ENCODE peak calls at places on chromosomes 3 and 15, in eight cellular contexts. One of them, this sample, is unnamed.

GRCh38 chr3:111246967-111247760 is 175.5 kb downstream of the NECTIN3 start:
- DNase-seq in cardiac muscle cell: no peak
- DNase-seq in left ventricle myocardium inferior: no peak
- DNase-seq in adrenal gland: no peak
- DNase-seq in fibroblast of lung: peak; percentile 86
- DNase-seq in neuronal stem cell: no peak
- DNase-seq in psoas muscle: no peak
- DNase-seq in naive thymus-derived CD4-positive, alpha-beta T cell: no peak
- DNase-seq in this sample: no peak

GRCh38 chr15:58410353-58410752 is 21.4 kb upstream of the LIPC start:
- DNase-seq in cardiac muscle cell: no peak
- DNase-seq in naive thymus-derived CD4-positive, alpha-beta T cell: peak; percentile 49
- DNase-seq in adrenal gland: no peak
- DNase-seq in psoas muscle: no peak
- DNase-seq in fibroblast of lung: no peak
- DNase-seq in neuronal stem cell: no peak
- DNase-seq in left ventricle myocardium inferior: no peak
- DNase-seq in this sample: no peak

GRCh38 chr15:88986949-88987589 is 73.9 kb upstream of the MFGE8 start:
- DNase-seq in naive thymus-derived CD4-positive, alpha-beta T cell: no peak
- DNase-seq in cardiac muscle cell: no peak
- DNase-seq in adrenal gland: no peak
- DNase-seq in fibroblast of lung: no peak
- DNase-seq in left ventricle myocardium inferior: no peak
- DNase-seq in neuronal stem cell: no peak
- DNase-seq in psoas muscle: no peak
- DNase-seq in this sample: no peak

GRCh38 chr15:43998607-43999006 is 171.8 kb downstream of the WDR76 start:
- DNase-seq in cardiac muscle cell: no peak
- DNase-seq in fibroblast of lung: peak; percentile 78
- DNase-seq in psoas muscle: peak; percentile 20
- DNase-seq in left ventricle myocardium inferior: peak; percentile 42
- DNase-seq in naive thymus-derived CD4-positive, alpha-beta T cell: no peak
- DNase-seq in neuronal stem cell: no peak
- DNase-seq in adrenal gland: no peak
- DNase-seq in this sample: no peak

GRCh38 chr3:129448187-129448895 is 8.3 kb downstream of the IFT122 start:
- DNase-seq in psoas muscle: no peak
- DNase-seq in adrenal gland: no peak
- DNase-seq in naive thymus-derived CD4-positive, alpha-beta T cell: no peak
- DNase-seq in fibroblast of lung: no peak
- DNase-seq in neuronal stem cell: no peak
- DNase-seq in left ventricle myocardium inferior: no peak
- DNase-seq in cardiac muscle cell: no peak
- DNase-seq in this sample: no peak

GRCh38 chr3:143167956-143168355 is 48.4 kb downstream of the CHST2 start:
- DNase-seq in psoas muscle: no peak
- DNase-seq in naive thymus-derived CD4-positive, alpha-beta T cell: no peak
- DNase-seq in neuronal stem cell: no peak
- DNase-seq in left ventricle myocardium inferior: no peak
- DNase-seq in fibroblast of lung: peak; percentile 47
- DNase-seq in adrenal gland: no peak
- DNase-seq in cardiac muscle cell: no peak
- DNase-seq in this sample: no peak

GRCh38 chr3:83065861-83066260 is 1304.4 kb upstream of the GBE1 start:
- DNase-seq in naive thymus-derived CD4-positive, alpha-beta T cell: no peak
- DNase-seq in neuronal stem cell: no peak
- DNase-seq in cardiac muscle cell: no peak
- DNase-seq in left ventricle myocardium inferior: no peak
- DNase-seq in fibroblast of lung: peak; percentile 76
- DNase-seq in adrenal gland: no peak
- DNase-seq in psoas muscle: no peak
- DNase-seq in this sample: no peak

GRCh38 chr3:54902286-54902685 is 25.6 kb downstream of the LRTM1 start:
- DNase-seq in neuronal stem cell: no peak
- DNase-seq in fibroblast of lung: peak; percentile 73
- DNase-seq in psoas muscle: no peak
- DNase-seq in left ventricle myocardium inferior: no peak
- DNase-seq in adrenal gland: peak; percentile 71
- DNase-seq in cardiac muscle cell: no peak
- DNase-seq in naive thymus-derived CD4-positive, alpha-beta T cell: no peak
- DNase-seq in this sample: no peak

GRCh38 chr3:32973982-32974381 is 22.5 kb downstream of the CCR4 start:
- DNase-seq in adrenal gland: no peak
- DNase-seq in left ventricle myocardium inferior: no peak
- DNase-seq in neuronal stem cell: no peak
- DNase-seq in psoas muscle: no peak
- DNase-seq in naive thymus-derived CD4-positive, alpha-beta T cell: no peak
- DNase-seq in cardiac muscle cell: no peak
- DNase-seq in fibroblast of lung: peak; percentile 14
- DNase-seq in this sample: no peak

GRCh38 chr3:23051240-23052140 is 151.6 kb upstream of the UBE2E2 start:
- DNase-seq in naive thymus-derived CD4-positive, alpha-beta T cell: no peak
- DNase-seq in cardiac muscle cell: no peak
- DNase-seq in psoas muscle: no peak
- DNase-seq in neuronal stem cell: no peak
- DNase-seq in left ventricle myocardium inferior: no peak
- DNase-seq in adrenal gland: no peak
- DNase-seq in fibroblast of lung: no peak
- DNase-seq in this sample: no peak

GRCh38 chr3:12392101-12392878 is 92.0 kb upstream of the TSEN2 start:
- DNase-seq in adrenal gland: no peak
- DNase-seq in fibroblast of lung: no peak
- DNase-seq in naive thymus-derived CD4-positive, alpha-beta T cell: no peak
- DNase-seq in cardiac muscle cell: no peak
- DNase-seq in psoas muscle: no peak
- DNase-seq in left ventricle myocardium inferior: no peak
- DNase-seq in neuronal stem cell: no peak
- DNase-seq in this sample: no peak

GRCh38 chr3:162134571-162134970 is 638.0 kb downstream of the OTOL1 start:
- DNase-seq in cardiac muscle cell: no peak
- DNase-seq in fibroblast of lung: peak; percentile 44
- DNase-seq in naive thymus-derived CD4-positive, alpha-beta T cell: no peak
- DNase-seq in neuronal stem cell: no peak
- DNase-seq in left ventricle myocardium inferior: no peak
- DNase-seq in psoas muscle: no peak
- DNase-seq in adrenal gland: no peak
- DNase-seq in this sample: no peak

GRCh38 chr3:135970500-135971116 is 5.1 kb downstream of the PPP2R3A start:
- DNase-seq in neuronal stem cell: no peak
- DNase-seq in naive thymus-derived CD4-positive, alpha-beta T cell: no peak
- DNase-seq in psoas muscle: no peak
- DNase-seq in adrenal gland: no peak
- DNase-seq in fibroblast of lung: peak; percentile 46
- DNase-seq in left ventricle myocardium inferior: no peak
- DNase-seq in cardiac muscle cell: no peak
- DNase-seq in this sample: no peak

GRCh38 chr3:46922871-46923558 is 45.5 kb downstream of the PTH1R start:
- DNase-seq in neuronal stem cell: no peak
- DNase-seq in left ventricle myocardium inferior: no peak
- DNase-seq in cardiac muscle cell: no peak
- DNase-seq in adrenal gland: no peak
- DNase-seq in fibroblast of lung: no peak
- DNase-seq in psoas muscle: no peak
- DNase-seq in naive thymus-derived CD4-positive, alpha-beta T cell: no peak
- DNase-seq in this sample: peak; percentile 58
- H3K27ac ChIP-seq in neuronal stem cell: no peak overlapping the region
- H3K27ac ChIP-seq in left ventricle myocardium inferior: no peak overlapping the region
- H3K27ac ChIP-seq in cardiac muscle cell: no peak overlapping the region
- H3K27ac ChIP-seq in adrenal gland: no peak overlapping the region
- H3K27ac ChIP-seq in fibroblast of lung: no peak overlapping the region
- H3K27ac ChIP-seq in psoas muscle: no peak overlapping the region
- H3K27ac ChIP-seq in naive thymus-derived CD4-positive, alpha-beta T cell: no peak overlapping the region
- H3K27ac ChIP-seq in this sample: no peak overlapping the region

GRCh38 chr15:84816694-84817460 is at the start of gene ALPK3:
- DNase-seq in adrenal gland: peak; percentile 65
- DNase-seq in fibroblast of lung: peak; percentile 19
- DNase-seq in cardiac muscle cell: peak; percentile 93
- DNase-seq in naive thymus-derived CD4-positive, alpha-beta T cell: no peak
- DNase-seq in neuronal stem cell: peak; percentile 33
- DNase-seq in left ventricle myocardium inferior: peak; percentile 77
- DNase-seq in psoas muscle: peak; percentile 83
- DNase-seq in this sample: peak; percentile 81

GRCh38 chr15:84819791-84820190 is 2.6 kb downstream of the ALPK3 start:
- DNase-seq in left ventricle myocardium inferior: no peak
- DNase-seq in adrenal gland: no peak
- DNase-seq in neuronal stem cell: no peak
- DNase-seq in naive thymus-derived CD4-positive, alpha-beta T cell: no peak
- DNase-seq in psoas muscle: no peak
- DNase-seq in fibroblast of lung: no peak
- DNase-seq in cardiac muscle cell: no peak
- DNase-seq in this sample: no peak

GRCh38 chr15:84818221-84819131 is 1.3 kb downstream of the ALPK3 start:
- DNase-seq in psoas muscle: peak; percentile 46
- DNase-seq in adrenal gland: peak; percentile 70
- DNase-seq in left ventricle myocardium inferior: no peak
- DNase-seq in neuronal stem cell: peak; percentile 31
- DNase-seq in naive thymus-derived CD4-positive, alpha-beta T cell: no peak
- DNase-seq in cardiac muscle cell: peak; percentile 49
- DNase-seq in fibroblast of lung: peak; percentile 39
- DNase-seq in this sample: no peak

GRCh38 chr15:84819291-84819768 is 2.2 kb downstream of the ALPK3 start:
- DNase-seq in left ventricle myocardium inferior: peak; percentile 78
- DNase-seq in fibroblast of lung: no peak
- DNase-seq in cardiac muscle cell: peak; percentile 42
- DNase-seq in psoas muscle: peak; percentile 43
- DNase-seq in adrenal gland: peak; percentile 72
- DNase-seq in naive thymus-derived CD4-positive, alpha-beta T cell: no peak
- DNase-seq in neuronal stem cell: no peak
- DNase-seq in this sample: peak; percentile 66

GRCh38 chr15:84817461-84818081 is 415 bp downstream of the ALPK3 start:
- DNase-seq in left ventricle myocardium inferior: no peak
- DNase-seq in cardiac muscle cell: peak; percentile 92
- DNase-seq in naive thymus-derived CD4-positive, alpha-beta T cell: no peak
- DNase-seq in psoas muscle: no peak
- DNase-seq in adrenal gland: no peak
- DNase-seq in neuronal stem cell: peak; percentile 39
- DNase-seq in fibroblast of lung: peak; percentile 26
- DNase-seq in this sample: no peak
- H3K4me3 ChIP-seq in left ventricle myocardium inferior: peak overlapping the region; percentile 73
- H3K4me3 ChIP-seq in cardiac muscle cell: peak overlapping the region; percentile 47
- H3K4me3 ChIP-seq in naive thymus-derived CD4-positive, alpha-beta T cell: no peak overlapping the region
- H3K4me3 ChIP-seq in psoas muscle: peak overlapping the region; percentile 90
- H3K4me3 ChIP-seq in adrenal gland: no peak overlapping the region
- H3K4me3 ChIP-seq in neuronal stem cell: peak overlapping the region; percentile 42
- H3K4me3 ChIP-seq in fibroblast of lung: no peak overlapping the region
- H3K4me3 ChIP-seq in this sample: peak overlapping the region; percentile 24

DNA sequence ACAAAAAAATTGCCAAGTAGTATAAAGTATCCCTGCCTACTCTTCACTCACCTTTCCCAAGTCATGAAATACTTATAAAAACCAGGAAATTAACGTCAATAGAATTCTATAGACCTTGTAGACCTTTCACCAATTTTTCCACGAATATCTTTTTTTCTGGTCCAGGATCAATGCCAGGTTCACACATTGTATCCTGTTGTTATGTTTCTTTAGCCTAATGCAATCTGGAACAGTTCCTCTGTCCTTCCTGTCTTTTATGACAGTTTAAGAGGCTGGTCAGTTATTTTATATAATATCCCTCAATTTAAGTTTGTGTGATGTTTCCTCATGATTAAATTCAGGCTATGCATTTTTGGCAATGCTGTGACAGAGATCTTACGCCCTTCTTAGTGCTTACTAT is 63.2 kb upstream of the MAGI1 start:
- DNase-seq in left ventricle myocardium inferior: no peak
- DNase-seq in cardiac muscle cell: no peak
- DNase-seq in naive thymus-derived CD4-positive, alpha-beta T cell: no peak
- DNase-seq in fibroblast of lung: no peak
- DNase-seq in psoas muscle: no peak
- DNase-seq in neuronal stem cell: no peak
- DNase-seq in adrenal gland: no peak
- DNase-seq in this sample: no peak
- H3K4me1 ChIP-seq in left ventricle myocardium inferior: no peaks in the 10 kb centered on the region
- H3K4me1 ChIP-seq in cardiac muscle cell: no peaks in the 10 kb centered on the region
- H3K4me1 ChIP-seq in naive thymus-derived CD4-positive, alpha-beta T cell: no peaks in the 10 kb centered on the region
- H3K4me1 ChIP-seq in fibroblast of lung: no peaks in the 10 kb centered on the region
- H3K4me1 ChIP-seq in psoas muscle: no peaks in the 10 kb centered on the region
- H3K4me1 ChIP-seq in neuronal stem cell: peaks cover 2% of the 10 kb centered on the region
- H3K4me1 ChIP-seq in adrenal gland: no peaks in the 10 kb centered on the region
- H3K4me1 ChIP-seq in this sample: peaks cover 2% of the 10 kb centered on the region

GRCh38 chr15:51736069-51736468 is 1.4 kb downstream of the LYSMD2 start:
- DNase-seq in fibroblast of lung: no peak
- DNase-seq in cardiac muscle cell: no peak
- DNase-seq in left ventricle myocardium inferior: no peak
- DNase-seq in psoas muscle: no peak
- DNase-seq in neuronal stem cell: no peak
- DNase-seq in naive thymus-derived CD4-positive, alpha-beta T cell: no peak
- DNase-seq in adrenal gland: no peak
- DNase-seq in this sample: no peak

GRCh38 chr15:51738553-51738952 is 1.1 kb upstream of the LYSMD2 start:
- DNase-seq in cardiac muscle cell: peak; percentile 38
- DNase-seq in naive thymus-derived CD4-positive, alpha-beta T cell: no peak
- DNase-seq in adrenal gland: no peak
- DNase-seq in psoas muscle: no peak
- DNase-seq in fibroblast of lung: no peak
- DNase-seq in left ventricle myocardium inferior: no peak
- DNase-seq in neuronal stem cell: no peak
- DNase-seq in this sample: no peak

GRCh38 chr15:51735611-51736010 is 1.8 kb downstream of the LYSMD2 start:
- DNase-seq in neuronal stem cell: no peak
- DNase-seq in left ventricle myocardium inferior: no peak
- DNase-seq in psoas muscle: no peak
- DNase-seq in cardiac muscle cell: no peak
- DNase-seq in fibroblast of lung: no peak
- DNase-seq in adrenal gland: no peak
- DNase-seq in naive thymus-derived CD4-positive, alpha-beta T cell: no peak
- DNase-seq in this sample: no peak

GRCh38 chr15:51737538-51738305 is at the start of gene LYSMD2:
- DNase-seq in left ventricle myocardium inferior: peak; percentile 88
- DNase-seq in adrenal gland: peak; percentile 71
- DNase-seq in neuronal stem cell: peak; percentile 48
- DNase-seq in naive thymus-derived CD4-positive, alpha-beta T cell: peak; percentile 56
- DNase-seq in cardiac muscle cell: peak; percentile 65
- DNase-seq in fibroblast of lung: peak; percentile 66
- DNase-seq in psoas muscle: peak; percentile 86
- DNase-seq in this sample: peak; percentile 89

GRCh38 chr15:51736646-51737537 is 563 bp downstream of the LYSMD2 start:
- DNase-seq in adrenal gland: peak; percentile 47
- DNase-seq in cardiac muscle cell: peak; percentile 58
- DNase-seq in psoas muscle: peak; percentile 44
- DNase-seq in neuronal stem cell: no peak
- DNase-seq in naive thymus-derived CD4-positive, alpha-beta T cell: peak; percentile 53
- DNase-seq in left ventricle myocardium inferior: peak; percentile 53
- DNase-seq in fibroblast of lung: peak; percentile 20
- DNase-seq in this sample: peak; percentile 59
- H3K27ac ChIP-seq in adrenal gland: peak overlapping the region; percentile 65
- H3K27ac ChIP-seq in cardiac muscle cell: no peak overlapping the region
- H3K27ac ChIP-seq in psoas muscle: peak overlapping the region; percentile 90
- H3K27ac ChIP-seq in neuronal stem cell: no peak overlapping the region
- H3K27ac ChIP-seq in naive thymus-derived CD4-positive, alpha-beta T cell: peak overlapping the region; percentile 84
- H3K27ac ChIP-seq in left ventricle myocardium inferior: peak overlapping the region; percentile 92
- H3K27ac ChIP-seq in fibroblast of lung: no peak overlapping the region
- H3K27ac ChIP-seq in this sample: peak overlapping the region; percentile 69